ENCODE peak calls at places on chromosomes 4 and X, in six cellular contexts. One of them, this sample, is unnamed.

GRCh38 chrX:109600114-109600710 is 24.8 kb downstream of the KCNE5 start:
- DNase-seq in DND-41: peak
- DNase-seq in endothelial cell of umbilical vein: no peak
- DNase-seq in adipocyte: peak
- DNase-seq in SK-N-SH: peak
- DNase-seq in H9: peak
- DNase-seq in this sample: no peak

GRCh38 chr4:115113382-115114106 is at the start of gene NDST4:
- DNase-seq in DND-41: no peak
- DNase-seq in endothelial cell of umbilical vein: no peak
- DNase-seq in adipocyte: peak
- DNase-seq in SK-N-SH: no peak
- DNase-seq in H9: no peak
- DNase-seq in this sample: no peak

GRCh38 chr4:150006197-150006596 is 72.0 kb upstream of the DCLK2 start:
- DNase-seq in DND-41: no peak
- DNase-seq in endothelial cell of umbilical vein: no peak
- DNase-seq in adipocyte: peak
- DNase-seq in SK-N-SH: no peak
- DNase-seq in H9: no peak
- DNase-seq in this sample: no peak

GRCh38 chrX:56813318-56813837 is 84.3 kb downstream of the NBDY start:
- DNase-seq in DND-41: peak
- DNase-seq in endothelial cell of umbilical vein: peak
- DNase-seq in adipocyte: peak
- DNase-seq in SK-N-SH: no peak
- DNase-seq in H9: peak
- DNase-seq in this sample: peak

GRCh38 chr4:56671860-56672259 is 9.2 kb downstream of the HOPX start:
- DNase-seq in DND-41: no peak
- DNase-seq in endothelial cell of umbilical vein: no peak
- DNase-seq in adipocyte: peak
- DNase-seq in SK-N-SH: no peak
- DNase-seq in H9: no peak
- DNase-seq in this sample: no peak

GRCh38 chrX:153245288-153245731 is 66.2 kb downstream of the MAGEA1 start:
- DNase-seq in DND-41: no peak
- DNase-seq in endothelial cell of umbilical vein: peak
- DNase-seq in adipocyte: no peak
- DNase-seq in SK-N-SH: no peak
- DNase-seq in H9: peak
- DNase-seq in this sample: peak

GRCh38 chr4:142282870-142283431 is 563.1 kb downstream of the INPP4B start:
- DNase-seq in DND-41: peak
- DNase-seq in endothelial cell of umbilical vein: peak
- DNase-seq in adipocyte: peak
- DNase-seq in SK-N-SH: no peak
- DNase-seq in H9: no peak
- DNase-seq in this sample: no peak

GRCh38 chr4:156584100-156584499 is 387.5 kb downstream of the PDGFC start:
- DNase-seq in DND-41: no peak
- DNase-seq in endothelial cell of umbilical vein: peak
- DNase-seq in adipocyte: peak
- DNase-seq in SK-N-SH: no peak
- DNase-seq in H9: no peak
- DNase-seq in this sample: no peak

GRCh38 chr4:173264245-173264959 is 69.8 kb downstream of the HMGB2 start:
- DNase-seq in DND-41: peak
- DNase-seq in endothelial cell of umbilical vein: peak
- DNase-seq in adipocyte: peak
- DNase-seq in SK-N-SH: peak
- DNase-seq in H9: no peak
- DNase-seq in this sample: peak

DNA sequence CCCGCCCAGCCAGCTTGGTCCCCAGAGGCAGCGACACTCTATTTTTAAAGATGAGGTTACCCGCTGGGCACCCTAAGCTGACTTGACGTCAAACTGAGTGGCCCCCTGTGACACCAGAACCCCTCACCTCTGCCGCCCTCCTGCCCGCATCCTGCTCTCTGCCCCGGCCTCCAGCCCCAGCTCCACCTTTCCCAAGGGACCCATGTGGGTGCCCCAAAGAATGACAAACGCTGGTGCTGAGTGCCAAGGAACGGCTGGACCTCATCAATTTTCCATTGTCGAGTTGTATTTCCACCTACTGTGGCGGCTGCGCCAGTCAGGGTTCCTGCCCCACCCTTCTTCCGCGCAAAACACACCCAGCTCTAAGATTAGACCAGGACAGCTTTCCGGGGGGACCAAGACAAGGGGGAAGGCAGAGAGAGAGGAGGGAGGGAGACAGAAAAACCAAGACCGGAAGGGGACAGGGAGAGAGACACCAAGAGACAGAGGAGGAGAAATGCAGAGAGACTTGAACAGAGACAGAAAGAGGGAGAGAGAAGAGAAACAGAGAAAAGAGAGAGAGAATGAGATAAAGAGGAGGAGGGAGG is 2.0 kb downstream of the PRKX start:
- DNase-seq in DND-41: peak
- DNase-seq in endothelial cell of umbilical vein: no peak
- DNase-seq in adipocyte: no peak
- DNase-seq in SK-N-SH: no peak
- DNase-seq in H9: no peak
- DNase-seq in this sample: peak
- H3K9ac ChIP-seq in DND-41: peak
- H3K9ac ChIP-seq in endothelial cell of umbilical vein: no peak
- H3K9ac ChIP-seq in adipocyte: peak
- H3K9ac ChIP-seq in SK-N-SH: no peak
- H3K9ac ChIP-seq in H9: peak
- H3K9ac ChIP-seq in this sample: peak

DNA sequence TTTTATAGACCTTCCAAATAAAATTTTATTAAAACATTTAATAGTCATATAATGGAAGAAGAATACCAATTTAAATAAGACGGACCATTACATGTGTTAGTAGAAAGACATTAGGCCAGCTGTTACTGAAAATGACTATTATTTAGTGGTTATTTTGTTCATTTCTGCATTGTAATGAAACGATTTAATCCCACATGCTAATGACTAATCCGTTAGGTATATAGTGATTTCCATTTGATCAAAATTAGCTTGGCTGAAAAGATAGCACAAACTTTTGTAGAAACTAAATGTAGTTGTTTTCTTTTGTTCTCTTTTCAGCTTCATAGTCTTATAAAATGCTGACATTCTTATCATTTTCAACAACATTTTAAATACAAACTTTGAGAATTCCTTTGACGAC is 556.1 kb upstream of the TENM3 start:
- DNase-seq in DND-41: no peak
- DNase-seq in endothelial cell of umbilical vein: no peak
- DNase-seq in adipocyte: no peak
- DNase-seq in SK-N-SH: no peak
- DNase-seq in H9: no peak
- DNase-seq in this sample: no peak
- H3K9ac ChIP-seq in DND-41: no peak
- H3K9ac ChIP-seq in endothelial cell of umbilical vein: no peak
- H3K9ac ChIP-seq in adipocyte: no peak
- H3K9ac ChIP-seq in SK-N-SH: no peak
- H3K9ac ChIP-seq in H9: no peak
- H3K9ac ChIP-seq in this sample: no peak

DNA sequence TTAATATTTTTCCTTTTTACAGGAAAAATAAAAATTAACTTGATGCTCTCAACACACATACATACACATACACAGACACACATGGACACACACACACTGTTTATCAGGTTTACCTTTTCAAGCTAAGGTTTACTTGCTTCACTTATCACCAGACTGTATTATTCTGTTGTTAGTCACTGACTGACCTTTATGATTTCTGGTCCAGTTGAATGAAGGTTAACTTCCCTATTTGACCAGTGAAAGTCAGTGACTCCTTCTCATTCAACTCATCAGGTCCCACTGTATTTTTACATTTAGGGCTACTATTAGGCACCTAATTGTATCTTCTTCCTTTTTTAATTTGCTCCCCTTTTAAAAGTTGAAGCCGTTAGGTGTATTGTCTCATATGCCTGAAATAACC is 16.0 kb downstream of the DIAPH2 start:
- DNase-seq in DND-41: no peak
- DNase-seq in endothelial cell of umbilical vein: no peak
- DNase-seq in adipocyte: no peak
- DNase-seq in SK-N-SH: no peak
- DNase-seq in H9: no peak
- DNase-seq in this sample: no peak
- H3K9ac ChIP-seq in DND-41: no peak
- H3K9ac ChIP-seq in endothelial cell of umbilical vein: no peak
- H3K9ac ChIP-seq in adipocyte: no peak
- H3K9ac ChIP-seq in SK-N-SH: no peak
- H3K9ac ChIP-seq in H9: no peak
- H3K9ac ChIP-seq in this sample: no peak

GRCh38 chr4:5816101-5816500 is 76.8 kb downstream of the CRMP1 start:
- DNase-seq in DND-41: no peak
- DNase-seq in endothelial cell of umbilical vein: no peak
- DNase-seq in adipocyte: no peak
- DNase-seq in SK-N-SH: no peak
- DNase-seq in H9: no peak
- DNase-seq in this sample: no peak
- H3K9ac ChIP-seq in DND-41: no peak
- H3K9ac ChIP-seq in endothelial cell of umbilical vein: no peak
- H3K9ac ChIP-seq in adipocyte: no peak
- H3K9ac ChIP-seq in SK-N-SH: no peak
- H3K9ac ChIP-seq in H9: no peak
- H3K9ac ChIP-seq in this sample: no peak

DNA sequence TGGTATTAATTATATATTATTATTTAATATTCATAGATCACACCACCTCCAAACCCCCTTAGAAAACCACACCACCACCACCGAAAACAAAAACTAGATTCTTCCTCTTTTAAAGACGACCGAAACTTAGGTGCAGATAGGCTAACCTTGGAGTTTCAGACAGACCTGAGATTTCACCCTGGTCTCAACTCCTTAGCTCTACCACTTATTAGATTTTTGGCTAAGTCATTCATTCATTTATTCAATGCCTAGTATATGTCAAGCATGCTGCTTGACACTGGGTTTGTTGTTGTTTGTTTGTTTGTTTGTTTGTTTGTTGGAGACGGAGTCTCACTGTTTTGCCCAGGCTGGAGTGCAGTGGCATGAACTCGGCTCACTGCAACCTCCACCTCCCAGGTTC is 9.5 kb upstream of the BMP2K start:
- DNase-seq in DND-41: no peak
- DNase-seq in endothelial cell of umbilical vein: no peak
- DNase-seq in adipocyte: no peak
- DNase-seq in SK-N-SH: no peak
- DNase-seq in H9: no peak
- DNase-seq in this sample: no peak
- H3K9ac ChIP-seq in DND-41: no peak
- H3K9ac ChIP-seq in endothelial cell of umbilical vein: no peak
- H3K9ac ChIP-seq in adipocyte: no peak
- H3K9ac ChIP-seq in SK-N-SH: no peak
- H3K9ac ChIP-seq in H9: no peak
- H3K9ac ChIP-seq in this sample: no peak

DNA sequence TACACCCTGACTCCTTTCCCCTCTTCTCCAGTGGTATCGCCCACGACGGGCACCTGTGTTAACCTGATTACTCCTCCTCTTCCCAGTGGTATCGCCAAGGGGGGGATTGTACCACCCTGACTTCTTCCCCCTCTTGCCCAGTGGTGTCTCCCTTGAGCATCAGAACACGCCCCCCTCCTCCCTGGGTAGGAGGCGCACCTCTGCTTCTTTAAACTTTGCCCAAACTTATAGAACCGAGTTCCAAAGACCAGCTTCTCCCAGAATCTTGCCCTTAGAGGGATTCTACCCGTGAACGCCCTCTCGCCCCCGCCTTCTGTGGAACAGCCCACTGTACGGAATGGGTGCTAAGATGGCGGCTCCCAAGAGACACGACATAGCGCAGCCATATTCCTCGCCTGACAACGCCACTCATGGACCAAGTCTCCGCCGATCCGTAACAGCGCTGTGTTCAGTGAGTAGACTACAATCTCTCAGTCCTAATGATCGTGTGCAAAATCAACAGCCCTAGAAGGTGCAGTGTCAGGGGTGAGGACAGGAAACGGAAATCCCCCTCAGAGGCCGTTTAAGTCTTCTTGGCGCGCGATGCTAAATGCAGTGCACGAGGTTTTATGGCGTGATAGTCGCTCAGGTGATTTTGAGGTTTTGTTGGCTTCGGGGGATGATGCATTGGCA is 4.2 kb upstream of the ZNF157 start:
- DNase-seq in DND-41: peak
- DNase-seq in endothelial cell of umbilical vein: peak
- DNase-seq in adipocyte: peak
- DNase-seq in SK-N-SH: peak
- DNase-seq in H9: peak
- DNase-seq in this sample: peak
- H3K9ac ChIP-seq in DND-41: peak
- H3K9ac ChIP-seq in endothelial cell of umbilical vein: no peak
- H3K9ac ChIP-seq in adipocyte: no peak
- H3K9ac ChIP-seq in SK-N-SH: peak
- H3K9ac ChIP-seq in H9: peak
- H3K9ac ChIP-seq in this sample: no peak

GRCh38 chr4:71132486-71132885 is 139.0 kb downstream of the DCK start:
- DNase-seq in DND-41: no peak
- DNase-seq in endothelial cell of umbilical vein: no peak
- DNase-seq in adipocyte: peak
- DNase-seq in SK-N-SH: no peak
- DNase-seq in H9: no peak
- DNase-seq in this sample: no peak
- H3K9ac ChIP-seq in DND-41: no peak
- H3K9ac ChIP-seq in endothelial cell of umbilical vein: no peak
- H3K9ac ChIP-seq in adipocyte: no peak
- H3K9ac ChIP-seq in SK-N-SH: no peak
- H3K9ac ChIP-seq in H9: no peak
- H3K9ac ChIP-seq in this sample: no peak

DNA sequence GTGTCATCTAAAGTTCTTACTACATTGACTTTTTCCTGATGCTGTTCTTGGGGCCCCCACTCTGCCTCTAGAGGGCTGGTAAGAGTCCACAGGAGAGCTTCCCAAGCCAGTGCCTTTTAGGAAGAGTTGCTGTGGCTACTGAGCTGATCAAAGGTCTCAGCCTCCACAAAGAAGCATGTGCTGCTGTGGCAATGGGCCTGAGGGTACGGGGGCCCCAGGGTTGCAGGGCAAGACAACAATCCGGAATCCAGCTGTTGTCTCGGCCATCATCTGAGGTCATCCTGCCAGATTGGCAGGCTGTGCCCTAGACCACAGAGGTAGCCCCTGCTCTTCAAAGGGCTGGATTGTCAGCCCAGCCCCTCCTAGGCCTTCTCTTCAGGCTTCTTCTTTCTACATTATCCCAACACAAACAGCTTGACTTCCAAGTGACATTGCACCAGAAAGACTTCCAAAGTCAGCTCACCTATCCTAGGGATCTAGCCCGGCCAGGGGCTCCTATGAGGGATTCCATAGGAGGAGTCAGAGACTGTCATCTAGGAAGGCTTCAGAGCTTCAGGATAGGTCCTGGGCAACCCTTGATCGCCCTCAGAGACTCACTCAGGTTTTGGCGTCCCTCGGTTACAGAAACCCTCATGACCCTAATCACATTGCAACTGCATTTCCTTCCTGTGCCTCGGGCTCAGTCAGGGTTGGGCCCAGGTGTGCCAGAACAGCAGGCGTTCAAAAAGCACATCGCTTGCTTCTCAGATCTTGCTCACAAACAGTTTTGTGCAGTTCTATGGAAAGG is 27.7 kb downstream of the SLC25A5 start:
- DNase-seq in DND-41: no peak
- DNase-seq in endothelial cell of umbilical vein: no peak
- DNase-seq in adipocyte: no peak
- DNase-seq in SK-N-SH: no peak
- DNase-seq in H9: no peak
- DNase-seq in this sample: no peak
- H3K9ac ChIP-seq in DND-41: no peak
- H3K9ac ChIP-seq in endothelial cell of umbilical vein: no peak
- H3K9ac ChIP-seq in adipocyte: no peak
- H3K9ac ChIP-seq in SK-N-SH: no peak
- H3K9ac ChIP-seq in H9: no peak
- H3K9ac ChIP-seq in this sample: no peak

GRCh38 chr4:147794787-147795413 is 63.0 kb downstream of the ARHGAP10 start:
- DNase-seq in DND-41: no peak
- DNase-seq in endothelial cell of umbilical vein: no peak
- DNase-seq in adipocyte: no peak
- DNase-seq in SK-N-SH: no peak
- DNase-seq in H9: no peak
- DNase-seq in this sample: no peak
- H3K9ac ChIP-seq in DND-41: no peak
- H3K9ac ChIP-seq in endothelial cell of umbilical vein: no peak
- H3K9ac ChIP-seq in adipocyte: no peak
- H3K9ac ChIP-seq in SK-N-SH: no peak
- H3K9ac ChIP-seq in H9: no peak
- H3K9ac ChIP-seq in this sample: no peak